ENCODE peak calls at places on chromosome 16, in five cellular contexts. L is stimulated activated CD8-positive, alpha-beta memory T cell treated with anti-CD3 and anti-CD28 coated beads, Interleukin-15, amount 100 ng/mL, for 24 hours; V is GM04504; U is astrocyte; W is breast epithelium. Z is an unnamed sample.
A peak's percentile ranks its signal among the peaks of the same experiment; 100 is the strongest.

GRCh38 chr16:84117482-84117843 is 721 bp upstream of the MBTPS1 start:
- DNase-seq in U (peak; percentile 16), L (no peak), V (no peak), W (peak; percentile 22), Z (no peak)

GRCh38 chr16:54422569-54422978 is 136.0 kb upstream of the IRX3 start:
- DNase-seq in U (peak; percentile 12), V (no peak), W (no peak), L (no peak), Z (no peak)

GRCh38 chr16:79294568-79294967 is 306.0 kb downstream of the MAF start:
- DNase-seq in U (no peak), L (no peak), W (no peak), V (no peak), Z (no peak)

GRCh38 chr16:57165923-57166322 is 19.9 kb downstream of the PSME3IP1 start:
- DNase-seq in L (no peak), W (no peak), U (peak; percentile 38), V (no peak), Z (no peak)

GRCh38 chr16:48317614-48318013 is 67.6 kb downstream of the SIAH1 start:
- DNase-seq in L (no peak), U (peak; percentile 87), W (no peak), V (peak; percentile 46), Z (no peak)

GRCh38 chr16:51141541-51141940 is 9.5 kb downstream of the SALL1 start:
- DNase-seq in W (no peak), L (no peak), V (no peak), U (no peak), Z (no peak)

GRCh38 chr16:25138130-25138529 is 26.6 kb downstream of the LCMT1 start:
- DNase-seq in W (no peak), V (no peak), U (no peak), L (no peak), Z (no peak)

GRCh38 chr16:50742521-50743150 is 750 bp downstream of the CYLD start:
- DNase-seq in W (no peak), V (no peak), L (no peak), U (peak; percentile 34), Z (peak; percentile 38)

GRCh38 chr16:83453977-83454376 is 353.8 kb upstream of the HSBP1 start:
- DNase-seq in L (no peak), V (no peak), U (no peak), W (no peak), Z (no peak)

GRCh38 chr16:56862776-56863175 is 2.2 kb upstream of the SLC12A3 start:
- DNase-seq in U (no peak), L (no peak), W (no peak), V (no peak), Z (no peak)

GRCh38 chr16:31537362-31537921 is 9.7 kb downstream of the AHSP start:
- DNase-seq in W (no peak), L (no peak), U (no peak), V (no peak), Z (no peak)

GRCh38 chr16:72990003-72990521 is 57.9 kb downstream of the ZFHX3 start:
- DNase-seq in U (peak; percentile 72), L (no peak), W (peak; percentile 80), V (peak; percentile 67), Z (no peak)

GRCh38 chr16:3003582-3004270 is 9.0 kb upstream of the CLDN9 start:
- DNase-seq in L (peak; percentile 81), V (peak; percentile 97), U (peak; percentile 93), W (peak; percentile 98), Z (peak; percentile 98)

GRCh38 chr16:87448866-87449265 is 44.0 kb downstream of the ZCCHC14 start:
- DNase-seq in W (no peak), V (no peak), U (no peak), L (no peak), Z (no peak)

GRCh38 chr16:50602531-50603205 is 54.5 kb downstream of the NKD1 start:
- DNase-seq in U (no peak), W (peak; percentile 88), V (no peak), L (no peak), Z (no peak)

GRCh38 chr16:72763927-72764628 is 283.9 kb downstream of the ZFHX3 start:
- DNase-seq in W (no peak), L (no peak), U (no peak), V (no peak), Z (no peak)

GRCh38 chr16:20303012-20303411 is 24.3 kb downstream of the GP2 start:
- DNase-seq in U (no peak), W (no peak), L (no peak), V (no peak), Z (no peak)

Z was measured in left lung.